ENCODE peak calls at places on chromosomes 12 and 14, in nine cellular contexts. R is neural progenitor cell, Q is astrocyte, Z is uterus, C is PC-3, V is psoas muscle, T is stomach, S is heart left ventricle, N is PC-9. J is an unnamed sample.

GRCh38 chr12:27627123-27627835 is 69.0 kb upstream of the REP15 start:
- DNase-seq in C (peak), V (no peak), R (no peak), Z (peak), Q (peak), T (no peak), S (no peak), N (no peak), J (peak)

GRCh38 chr12:78208106-78208505 is 377.4 kb downstream of the NAV3 start:
- DNase-seq in R (no peak), Z (no peak), C (peak), N (no peak), V (no peak), Q (peak), S (no peak), T (no peak), J (no peak)

GRCh38 chr12:104182621-104183378 is 32.8 kb upstream of the TXNRD1 start:
- DNase-seq in N (no peak), R (no peak), Q (peak), Z (no peak), S (no peak), V (no peak), C (no peak), T (no peak), J (no peak)

GRCh38 chr12:109758406-109759075 is 44.9 kb downstream of the FAM222A start:
- DNase-seq in R (no peak), N (no peak), C (no peak), V (no peak), T (peak), Z (no peak), Q (no peak), S (peak), J (no peak)

GRCh38 chr14:24982472-24983155 is 67.3 kb downstream of the STXBP6 start:
- DNase-seq in Q (peak), N (peak), T (no peak), S (no peak), Z (no peak), R (no peak), C (peak), V (no peak), J (peak)

GRCh38 chr14:104473244-104473565 is 106.4 kb upstream of the C14orf180 start:
- DNase-seq in T (no peak), R (peak), N (no peak), V (no peak), Q (no peak), S (no peak), C (no peak), Z (no peak), J (no peak)

GRCh38 chr14:87430810-87431209 is 562.2 kb downstream of the GALC start:
- DNase-seq in C (peak), N (no peak), Q (peak), Z (no peak), T (no peak), S (no peak), R (no peak), V (no peak), J (peak)

GRCh38 chr12:129152291-129153075 is 299.2 kb downstream of the GLT1D1 start:
- DNase-seq in N (no peak), Q (no peak), S (no peak), C (no peak), Z (no peak), T (no peak), V (no peak), R (peak), J (no peak)

GRCh38 chr12:117255386-117255785 is 65.1 kb upstream of the FBXO21 start:
- DNase-seq in S (no peak), Z (no peak), Q (no peak), R (no peak), C (no peak), N (no peak), T (no peak), V (no peak), J (no peak)

GRCh38 chr14:98014851-98015615 is 1217.9 kb downstream of the VRK1 start:
- DNase-seq in R (no peak), Z (no peak), T (no peak), V (no peak), Q (no peak), S (no peak), N (no peak), C (no peak), J (no peak)

GRCh38 chr14:49907186-49907585 is 14.3 kb downstream of the ARF6 start:
- DNase-seq in N (no peak), Q (no peak), V (no peak), Z (no peak), C (peak), T (no peak), S (no peak), R (no peak), J (no peak)

GRCh38 chr12:102298022-102298421 is 100.4 kb upstream of the PMCH start:
- DNase-seq in Z (no peak), V (no peak), N (no peak), R (no peak), C (no peak), T (no peak), Q (peak), S (no peak), J (no peak)

GRCh38 chr12:128989287-128989686 is 136.0 kb downstream of the GLT1D1 start:
- DNase-seq in V (no peak), C (no peak), N (no peak), T (no peak), Q (no peak), S (no peak), R (no peak), Z (no peak), J (no peak)

GRCh38 chr12:108235231-108235959 is 103.7 kb downstream of the CMKLR1 start:
- DNase-seq in Q (no peak), N (no peak), S (no peak), V (no peak), Z (no peak), T (no peak), R (peak), C (no peak), J (no peak)

GRCh38 chr12:71166280-71166679 is 8.5 kb upstream of the TSPAN8 start:
- DNase-seq in Z (no peak), Q (no peak), C (no peak), S (no peak), R (no peak), V (no peak), N (no peak), T (no peak), J (no peak)

GRCh38 chr14:92223027-92223426 is 99.9 kb upstream of the SLC24A4 start:
- DNase-seq in V (no peak), T (no peak), Q (no peak), C (no peak), Z (no peak), R (no peak), N (no peak), S (no peak), J (no peak)

DNA sequence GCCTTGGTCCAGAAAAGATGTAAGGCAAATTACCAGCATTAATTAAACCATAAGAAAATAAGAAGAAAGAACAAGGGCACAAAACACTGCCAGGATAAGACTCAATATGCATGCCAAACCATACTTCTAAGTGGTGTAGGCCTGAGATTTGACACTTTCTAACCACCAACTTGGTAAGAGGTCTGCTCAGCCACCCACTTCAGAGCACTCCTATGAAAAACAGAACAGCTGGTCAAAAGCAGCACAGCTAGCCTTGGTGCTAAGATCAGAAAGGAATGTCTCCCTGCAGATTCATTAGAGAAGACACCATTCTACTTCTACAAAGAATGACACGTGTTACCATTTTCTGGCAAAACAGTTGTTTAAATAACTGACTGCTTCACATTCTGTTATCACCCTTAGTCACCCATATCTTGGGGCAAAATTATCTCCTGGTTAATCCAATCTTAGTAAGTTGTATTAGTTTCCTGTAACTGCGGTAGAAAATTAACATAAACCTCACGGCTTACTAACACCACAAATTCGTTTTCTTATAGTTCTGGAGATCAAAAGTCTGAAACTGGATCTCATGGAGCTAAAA is 13.2 kb downstream of the RPS6KA5 start:
- DNase-seq in R (no peak), N (no peak), Q (peak), V (no peak), T (no peak), C (no peak), Z (no peak), S (no peak), J (no peak)
- H3K27ac ChIP-seq in R (no peak), N (no peak), Q (no peak), V (no peak), T (no peak), C (no peak), Z (no peak), S (no peak), J (no peak)

DNA sequence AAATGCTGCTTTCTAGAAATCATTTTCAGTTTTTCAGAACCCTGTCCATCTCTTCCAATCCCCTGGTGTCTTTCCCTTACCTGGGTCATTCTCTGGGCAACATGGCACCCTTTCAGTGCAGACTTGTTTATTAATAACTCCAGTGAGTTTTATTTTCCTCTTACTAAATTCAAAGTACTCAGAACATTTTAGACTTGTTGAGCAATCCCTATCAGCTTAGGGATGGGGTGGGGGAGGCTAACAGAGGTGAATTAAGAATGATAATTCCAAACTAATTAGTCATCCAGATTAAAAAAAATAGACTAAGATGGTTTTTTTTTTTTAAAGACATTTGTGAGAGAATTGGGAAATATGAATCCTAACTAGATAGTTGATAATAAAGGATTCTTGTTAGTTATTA is 10.7 kb downstream of the GPRC5A start:
- DNase-seq in V (no peak), Q (peak), C (peak), S (no peak), T (no peak), Z (peak), R (no peak), N (no peak), J (no peak)
- TF ChIP-seq CTCF in V (no peak), Q (no peak), C (no peak), S (no peak), T (no peak), Z (no peak), R (no peak), N (no peak), J (no peak)

GRCh38 chr12:12282202-12282601 is 15.4 kb upstream of the LRP6 start:
- DNase-seq in N (no peak), C (no peak), R (no peak), Z (no peak), S (no peak), Q (no peak), T (no peak), V (no peak), J (no peak)
- H3K4me3 ChIP-seq in N (no peak), C (no peak), R (no peak), Z (no peak), S (no peak), Q (no peak), T (no peak), V (no peak), J (no peak)

GRCh38 chr14:23115492-23115850 is 3.6 kb downstream of the CEBPE start:
- DNase-seq in Q (no peak), C (no peak), V (no peak), Z (no peak), T (no peak), N (no peak), S (no peak), R (no peak), J (no peak)
- H3K27ac ChIP-seq in Q (peak), C (peak), V (no peak), Z (no peak), T (no peak), N (peak), S (no peak), R (no peak), J (peak)

DNA sequence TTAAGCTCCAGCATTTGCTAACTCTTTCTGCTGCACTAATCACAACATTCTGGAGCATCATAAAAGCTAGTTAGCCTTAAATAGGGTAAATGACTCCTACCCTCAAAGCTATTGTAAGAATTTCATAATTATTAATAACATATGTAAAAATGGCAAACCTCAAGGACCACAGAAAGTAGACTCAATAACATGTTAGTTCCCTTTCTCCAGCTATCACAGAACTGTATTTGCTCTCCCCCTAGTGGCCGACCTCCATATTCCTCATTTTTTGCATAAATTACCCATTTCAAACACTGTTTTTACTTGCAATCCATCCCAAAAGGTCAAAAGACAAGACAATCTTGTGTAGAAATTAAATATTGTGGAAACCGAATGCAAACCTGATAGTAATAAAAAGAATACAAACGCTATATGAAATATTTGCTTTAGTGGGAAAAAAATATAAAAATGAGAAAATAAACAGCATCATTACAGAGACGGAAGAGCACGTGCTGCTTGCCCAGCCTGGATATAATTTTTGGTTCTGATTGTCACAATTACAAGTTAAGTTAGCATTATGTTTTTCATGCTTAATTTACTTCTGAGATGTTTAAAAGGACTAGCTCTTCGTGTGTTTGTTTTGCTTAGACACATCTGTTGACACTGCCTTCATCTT is 97.9 kb downstream of the RERGL start:
- DNase-seq in Q (peak), V (no peak), T (no peak), N (peak), R (peak), S (no peak), Z (no peak), C (peak), J (no peak)
- TF ChIP-seq CTCF in Q (peak), V (peak), T (peak), N (peak), R (peak), S (peak), Z (peak), C (peak), J (peak)

DNA sequence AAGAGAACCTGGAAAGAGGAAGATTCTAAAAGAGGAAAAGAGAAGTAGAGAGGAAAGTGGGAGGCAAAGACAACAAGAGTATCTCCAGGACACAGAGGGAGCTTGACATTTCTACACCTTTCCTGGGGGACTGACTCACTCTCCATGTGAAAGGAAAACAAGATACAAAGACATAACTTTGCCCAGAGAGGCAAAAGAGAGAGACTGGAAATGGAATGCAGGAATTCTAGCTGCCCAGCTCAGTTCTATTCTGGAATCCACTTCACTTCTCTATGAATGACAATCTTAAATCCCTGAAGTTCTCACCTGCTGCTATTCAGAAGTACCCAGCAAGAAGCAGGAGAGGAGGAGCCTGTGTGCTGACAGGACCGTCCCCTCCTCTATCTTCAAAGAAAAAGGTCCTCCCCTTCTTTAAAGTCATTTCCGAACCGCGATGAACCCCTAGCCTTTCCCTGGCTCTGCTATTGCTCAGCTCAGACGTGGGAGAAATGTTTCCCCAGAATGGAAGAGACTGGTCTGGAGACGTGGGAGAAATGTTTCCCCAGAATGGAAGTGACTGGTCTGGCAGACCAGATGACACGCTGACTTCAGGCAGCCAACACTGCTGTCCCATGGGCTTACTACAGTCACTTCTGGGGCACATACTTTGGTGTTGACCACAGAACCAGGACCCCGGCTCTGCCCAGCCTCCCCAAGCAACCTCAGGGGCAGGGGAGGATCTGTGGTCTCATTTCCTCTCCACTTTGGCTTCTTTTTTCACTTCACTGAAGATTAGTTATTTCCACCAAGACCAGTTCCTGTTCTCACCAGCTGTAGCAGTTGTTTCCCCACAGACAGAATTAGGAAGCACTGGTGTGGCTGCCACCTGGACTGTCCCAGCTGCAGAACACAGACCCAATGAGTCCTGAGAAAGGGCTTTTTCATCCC is 8.3 kb downstream of the FMNL3 start:
- DNase-seq in T (no peak), Z (peak), V (peak), Q (peak), N (peak), R (peak), C (peak), S (peak), J (no peak)
- H3K4me3 ChIP-seq in T (no peak), Z (no peak), V (no peak), Q (peak), N (no peak), R (no peak), C (no peak), S (no peak), J (no peak)

GRCh38 chr12:105955608-105955931 is 183.2 kb downstream of the NUAK1 start:
- DNase-seq in N (no peak), Q (no peak), C (no peak), S (no peak), T (no peak), V (no peak), R (no peak), Z (no peak), J (no peak)
- H3K27ac ChIP-seq in N (no peak), Q (no peak), C (no peak), S (peak), T (no peak), V (no peak), R (no peak), Z (no peak), J (no peak)

DNA sequence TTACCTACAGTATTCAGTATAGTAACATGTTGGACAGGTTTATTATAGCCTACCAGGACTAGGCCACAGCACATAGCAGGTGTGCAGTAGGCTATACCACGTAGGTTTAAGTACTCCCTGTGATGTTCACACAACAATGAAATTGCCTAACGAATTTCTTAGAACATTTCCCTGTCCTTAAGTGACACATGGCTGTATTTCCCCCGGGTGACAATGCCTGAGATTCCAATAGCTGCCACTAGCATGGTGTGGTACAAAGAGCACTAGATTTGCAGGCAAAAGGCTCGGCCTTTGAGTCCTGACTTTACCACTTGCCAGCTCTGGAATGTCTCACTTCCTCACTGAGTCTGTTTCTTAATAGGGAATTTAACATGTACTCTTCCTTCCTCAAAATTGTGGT is 19.7 kb downstream of the PTPN21 start:
- DNase-seq in N (no peak), V (no peak), Q (no peak), Z (no peak), C (no peak), S (no peak), R (peak), T (no peak), J (no peak)
- TF ChIP-seq CTCF in N (no peak), V (no peak), Q (no peak), Z (no peak), C (no peak), S (no peak), R (peak), T (peak), J (no peak)

DNA sequence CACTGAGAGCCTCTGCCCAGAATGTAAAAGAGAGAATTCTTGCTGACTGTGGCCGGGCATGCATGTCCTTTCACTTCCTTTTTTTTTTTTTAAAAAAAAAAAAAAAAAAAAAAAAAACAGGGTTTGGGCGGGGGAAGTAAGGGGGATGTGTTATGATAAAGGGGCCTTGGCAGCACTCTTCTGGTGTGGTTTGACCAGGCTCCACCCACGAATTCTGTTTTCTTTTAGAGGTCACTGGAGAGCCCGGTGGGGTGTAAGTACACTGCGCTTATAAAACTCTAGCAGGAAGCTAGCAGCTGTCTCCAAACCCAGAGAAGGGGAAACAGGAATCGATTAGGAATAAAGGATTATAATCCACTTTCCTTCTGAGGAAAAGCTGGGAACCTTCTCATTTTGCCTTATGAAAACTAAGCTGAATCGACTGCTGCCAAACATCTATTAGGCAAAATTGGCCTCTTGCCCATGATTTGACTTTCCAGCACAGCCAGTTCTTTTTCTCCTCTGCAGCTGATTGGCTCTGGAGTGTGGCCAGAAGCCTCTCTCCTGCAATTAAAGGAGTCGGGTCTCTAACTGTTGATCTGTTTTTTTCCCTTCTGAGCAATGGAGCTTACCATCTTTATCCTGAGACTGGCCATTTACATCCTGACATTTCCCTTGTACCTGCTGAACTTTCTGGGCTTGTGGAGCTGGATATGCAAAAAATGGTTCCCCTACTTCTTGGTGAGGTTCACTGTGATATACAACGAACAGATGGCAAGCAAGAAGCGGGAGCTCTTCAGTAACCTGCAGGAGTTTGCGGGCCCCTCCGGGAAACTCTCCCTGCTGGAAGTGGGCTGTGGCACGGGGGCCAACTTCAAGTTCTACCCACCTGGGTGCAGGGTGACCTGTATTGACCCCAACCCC is 27.7 kb upstream of the HIGD1C start:
- DNase-seq in T (peak), Q (peak), R (peak), V (peak), Z (peak), N (peak), C (peak), S (peak), J (peak)
- H3K4me3 ChIP-seq in T (peak), Q (peak), R (no peak), V (peak), Z (peak), N (peak), C (peak), S (peak), J (peak)

DNA sequence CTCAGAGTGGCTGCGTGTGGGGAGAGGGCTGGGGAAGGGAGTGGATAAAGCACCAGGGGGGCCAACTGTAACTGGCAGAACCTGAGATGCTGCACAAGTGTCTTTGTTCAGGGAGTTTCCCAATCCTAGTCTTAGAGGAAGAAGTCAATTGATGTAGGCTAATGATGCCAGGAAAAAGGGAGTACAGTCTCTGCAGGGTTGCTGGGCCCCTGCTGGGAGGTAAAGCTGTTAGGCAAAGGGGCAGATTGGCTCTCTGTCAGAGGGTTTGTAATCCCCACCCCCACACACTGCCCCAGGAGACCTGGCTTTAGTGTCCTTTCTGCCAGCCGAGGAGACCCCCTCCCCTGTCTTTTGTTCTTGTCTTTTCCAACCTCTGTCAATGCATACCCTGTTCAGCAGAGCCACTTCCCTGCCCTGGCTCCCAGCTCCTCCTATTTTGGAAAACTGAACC is 178.4 kb downstream of the KCNA5 start:
- DNase-seq in R (peak), S (no peak), C (no peak), Z (no peak), T (no peak), N (no peak), V (no peak), Q (no peak), J (no peak)
- H3K27ac ChIP-seq in R (no peak), S (no peak), C (no peak), Z (no peak), T (no peak), N (no peak), V (no peak), Q (no peak), J (no peak)

J was measured in AG04450.